ENCODE peak calls at places on chromosome 7, in four cellular contexts. N is A549, K is mammary epithelial cell, I is GM12878. B is an unnamed sample. For H3K4me1, the result is how much of the 10 kb centered on the place peaks cover.

GRCh38 chr7:103446046-103446520 is at the start of gene SLC26A5:
- DNase-seq in I (no peak), N (no peak), K (peak), B (peak)

GRCh38 chr7:37216156-37216839 is 232.4 kb downstream of the ELMO1 start:
- DNase-seq in K (no peak), I (no peak), N (no peak), B (no peak)

GRCh38 chr7:16636533-16637173 is 8.9 kb downstream of the ANKMY2 start:
- DNase-seq in I (no peak), N (no peak), K (no peak), B (no peak)

GRCh38 chr7:421056-421991 is 98.3 kb downstream of the PDGFA start:
- DNase-seq in K (no peak), N (no peak), I (no peak), B (peak)

GRCh38 chr7:113307147-113307546 is 188.8 kb upstream of the SMIM30 start:
- DNase-seq in K (peak), I (no peak), N (no peak), B (no peak)

GRCh38 chr7:17318146-17318545 is 19.7 kb downstream of the AHR start:
- DNase-seq in I (no peak), N (peak), K (peak), B (no peak)

GRCh38 chr7:7136423-7136822 is 45.9 kb upstream of the C1GALT1 start:
- DNase-seq in N (no peak), I (no peak), K (no peak), B (no peak)

GRCh38 chr7:50727072-50727471 is 55.6 kb downstream of the GRB10 start:
- DNase-seq in I (no peak), N (no peak), K (no peak), B (no peak)

GRCh38 chr7:51316262-51316665 is 345 bp downstream of the COBL start:
- DNase-seq in N (peak), I (no peak), K (no peak), B (peak)

GRCh38 chr7:86469680-86470295 is 173.9 kb upstream of the GRM3 start:
- DNase-seq in I (peak), K (peak), N (peak), B (no peak)

GRCh38 chr7:129394101-129394500 is 40.1 kb upstream of the STRIP2 start:
- DNase-seq in K (no peak), N (no peak), I (no peak), B (no peak)

GRCh38 chr7:137445268-137445667 is 101.7 kb upstream of the PTN start:
- DNase-seq in K (no peak), I (no peak), N (no peak), B (no peak)

GRCh38 chr7:155373359-155374273 is 75.9 kb downstream of the INSIG1 start:
- DNase-seq in I (no peak), N (no peak), K (no peak), B (peak)

GRCh38 chr7:47260270-47260669 is 321.6 kb downstream of the TNS3 start:
- DNase-seq in K (no peak), I (no peak), N (no peak), B (no peak)

GRCh38 chr7:140475747-140476333 is 3.5 kb downstream of the MKRN1 start:
- DNase-seq in N (peak), I (no peak), K (peak), B (no peak)

DNA sequence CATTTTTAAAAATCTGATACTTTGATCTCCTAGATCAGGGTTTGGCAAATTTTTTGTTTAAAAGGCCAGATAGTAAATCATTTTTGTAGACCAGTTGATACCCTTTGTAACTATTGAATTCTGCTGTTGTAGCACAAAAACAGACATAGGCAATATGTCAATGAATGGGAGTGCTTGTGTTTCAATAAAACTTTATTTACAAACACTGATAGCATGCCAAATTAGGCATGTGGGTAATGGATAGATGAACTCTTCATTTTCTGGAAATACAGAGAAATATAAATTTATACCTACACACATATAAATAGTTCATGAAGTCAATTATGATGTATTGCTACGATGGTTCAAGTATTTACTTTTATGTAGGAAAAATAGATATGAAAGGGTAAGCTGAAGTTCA is 60.4 kb downstream of the SEMA3A start:
- DNase-seq in I (no peak), K (no peak), N (no peak), B (no peak)
- H3K4me1 ChIP-seq in I (under half), K (under half), N (under half), B (under half)

GRCh38 chr7:44994877-44995554 is 5.0 kb upstream of the CCM2 start:
- DNase-seq in I (no peak), N (no peak), K (no peak), B (no peak)
- H3K4me1 ChIP-seq in I (under half), N (under half), K (under half), B (under half)

GRCh38 chr7:92631830-92632487 is 41.8 kb upstream of the FAM133B start:
- DNase-seq in N (no peak), I (no peak), K (no peak), B (no peak)
- H3K4me1 ChIP-seq in N (under half), I (under half), K (under half), B (under half)

GRCh38 chr7:31939076-31939475 is 131.1 kb downstream of the PDE1C start:
- DNase-seq in N (peak), I (no peak), K (no peak), B (no peak)

GRCh38 chr7:31935671-31936070 is 134.5 kb downstream of the PDE1C start:
- DNase-seq in K (no peak), N (no peak), I (no peak), B (no peak)

GRCh38 chr7:31940167-31940566 is 130.0 kb downstream of the PDE1C start:
- DNase-seq in K (no peak), I (no peak), N (no peak), B (no peak)

GRCh38 chr7:31937982-31938381 is 132.2 kb downstream of the PDE1C start:
- DNase-seq in K (no peak), I (no peak), N (no peak), B (no peak)

DNA sequence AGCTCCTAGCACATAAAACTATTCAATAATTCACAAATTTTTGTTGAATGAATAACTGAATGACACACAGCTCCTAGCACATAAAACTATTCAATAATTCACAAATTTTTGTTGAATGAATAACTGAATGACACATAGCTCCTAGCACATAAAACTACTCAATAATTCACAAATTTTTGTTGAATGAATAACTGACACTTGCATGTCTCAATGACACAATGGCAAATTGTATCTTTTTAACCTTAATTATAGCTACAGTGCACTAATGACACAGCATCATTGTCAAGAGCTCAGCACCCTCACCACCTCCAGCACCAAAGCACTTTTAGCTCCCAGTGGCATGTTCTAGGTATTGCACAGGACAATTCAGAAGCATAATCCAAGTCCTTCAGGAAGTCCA is 131.6 kb downstream of the PDE1C start:
- DNase-seq in I (no peak), K (peak), N (peak), B (no peak)
- H3K4me1 ChIP-seq in I (under half), K (half or more), N (half or more), B (under half)

GRCh38 chr7:3260425-3260762 is 40.7 kb upstream of the SDK1 start:
- DNase-seq in N (no peak), I (no peak), K (no peak), B (no peak)
- H3K4me1 ChIP-seq in N (under half), I (under half), K (under half), B (under half)

DNA sequence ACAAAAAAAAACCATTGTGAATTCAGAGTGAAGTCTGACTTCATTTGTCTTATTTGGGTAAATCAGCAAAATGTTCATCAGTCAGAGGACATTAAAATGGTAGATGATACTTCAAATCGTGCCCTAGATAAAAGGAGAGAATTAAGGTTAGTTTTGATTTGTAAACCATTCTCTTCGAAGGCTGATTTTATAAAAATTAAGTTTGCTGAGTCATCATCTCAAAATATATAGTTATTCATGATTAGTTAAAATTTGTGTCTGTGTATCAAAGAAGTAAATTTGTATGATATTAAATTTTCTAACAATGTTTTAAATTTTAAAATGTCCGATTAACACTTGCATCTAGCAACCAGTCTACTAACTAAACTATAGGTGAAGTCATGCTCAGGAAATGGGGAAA is 35.3 kb downstream of the MET start:
- DNase-seq in N (no peak), K (no peak), I (no peak), B (no peak)
- H3K4me1 ChIP-seq in N (half or more), K (half or more), I (under half), B (under half)

GRCh38 chr7:22564511-22565045 is 64.6 kb upstream of the STEAP1B start:
- DNase-seq in I (no peak), N (no peak), K (peak), B (no peak)

GRCh38 chr7:22565315-22565811 is 65.4 kb upstream of the STEAP1B start:
- DNase-seq in I (peak), K (peak), N (no peak), B (no peak)

GRCh38 chr7:22563621-22564241 is 63.7 kb upstream of the STEAP1B start:
- DNase-seq in K (peak), N (no peak), I (no peak), B (no peak)

GRCh38 chr7:22566176-22566575 is 66.2 kb upstream of the STEAP1B start:
- DNase-seq in N (no peak), K (no peak), I (no peak), B (no peak)

GRCh38 chr7:22566592-22566991 is 66.6 kb upstream of the STEAP1B start:
- DNase-seq in K (no peak), I (no peak), N (no peak), B (no peak)
- H3K4me1 ChIP-seq in K (half or more), I (under half), N (under half), B (under half)

DNA sequence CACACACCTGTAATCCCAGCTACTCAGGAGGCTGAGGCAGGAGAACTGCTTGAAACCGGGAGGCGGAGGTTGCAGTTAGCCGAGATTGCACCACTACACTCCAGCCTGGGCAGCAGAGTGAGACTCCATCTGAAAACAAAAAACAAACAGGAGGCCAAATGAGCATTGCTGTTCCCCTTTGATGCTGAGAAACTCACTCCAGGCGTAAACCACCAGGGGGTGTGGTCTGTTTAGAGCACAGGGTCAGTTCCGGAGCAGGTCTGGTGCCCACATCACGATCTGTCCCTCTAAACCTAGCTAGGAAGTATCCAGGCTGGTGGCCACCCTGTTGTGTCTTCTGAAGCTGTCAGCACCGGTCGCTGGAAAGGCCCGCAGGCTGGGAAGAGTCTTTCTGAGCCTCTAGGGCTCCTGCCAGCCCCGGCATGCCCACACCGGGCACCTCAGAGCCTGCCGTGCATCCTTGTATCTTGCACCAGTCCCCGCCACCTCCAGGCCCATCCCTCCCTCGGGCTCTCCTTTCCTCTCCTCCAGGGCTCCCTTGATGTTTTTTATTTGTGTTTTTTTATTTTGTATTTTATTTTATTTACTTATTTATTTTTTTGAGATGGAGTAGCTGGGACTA is 66.3 kb upstream of the SH2B2 start:
- DNase-seq in N (no peak), K (no peak), I (no peak), B (no peak)
- H3K4me1 ChIP-seq in N (under half), K (under half), I (under half), B (under half)

GRCh38 chr7:25758559-25758958 is 393.4 kb upstream of the NFE2L3 start:
- DNase-seq in N (no peak), I (no peak), K (peak), B (no peak)

GRCh38 chr7:25762511-25763119 is 389.4 kb upstream of the NFE2L3 start:
- DNase-seq in N (no peak), I (no peak), K (no peak), B (no peak)

GRCh38 chr7:25759281-25759680 is 392.7 kb upstream of the NFE2L3 start:
- DNase-seq in N (no peak), I (no peak), K (no peak), B (no peak)

GRCh38 chr7:25763461-25763860 is 388.5 kb upstream of the NFE2L3 start:
- DNase-seq in K (no peak), N (no peak), I (no peak), B (no peak)

DNA sequence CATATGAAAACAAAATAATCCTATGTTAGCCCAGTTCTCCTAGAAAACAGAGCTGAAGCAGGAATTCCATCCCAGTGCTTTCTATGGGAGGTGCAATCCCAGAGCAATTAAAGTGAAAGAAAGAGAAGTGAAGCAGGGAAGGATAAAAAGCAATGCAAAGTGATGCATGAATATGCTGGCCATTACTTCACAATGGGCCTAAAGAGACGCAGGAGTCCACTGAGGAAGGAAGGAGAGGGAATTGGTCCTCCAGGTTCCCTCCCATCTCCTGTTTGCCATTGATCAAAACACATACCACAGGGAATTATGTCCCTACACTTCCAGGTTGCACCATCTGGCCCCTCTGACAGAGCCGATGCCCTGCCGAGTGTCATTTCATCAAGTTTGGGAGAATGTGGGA is 392.2 kb upstream of the NFE2L3 start:
- DNase-seq in I (no peak), K (no peak), N (no peak), B (no peak)
- H3K4me1 ChIP-seq in I (under half), K (under half), N (under half), B (under half)

B was measured in kidney.